ENCODE peak calls at places on chromosomes 16 and 17, in six cellular contexts. L, F, S, Y, T and A are unnamed samples.

GRCh38 chr16:49168146-49168545 is 113.5 kb downstream of the CBLN1 start:
- DNase-seq in L (no peak), F (no peak), S (no peak), Y (no peak), T (no peak), A (no peak)

GRCh38 chr17:35087731-35088646 is 24.5 kb upstream of the RFFL start:
- DNase-seq in L (peak; percentile 20), F (no peak), S (peak; percentile 78), Y (peak; percentile 44), T (peak; percentile 49), A (peak; percentile 82)

GRCh38 chr16:68229431-68230175 is 6.3 kb downstream of the ESRP2 start:
- DNase-seq in L (peak; percentile 41), F (no peak), S (peak; percentile 65), Y (peak; percentile 65), T (peak; percentile 70), A (peak; percentile 70)

GRCh38 chr16:28210979-28211505 is 723 bp downstream of the XPO6 start:
- DNase-seq in L (peak; percentile 60), F (peak; percentile 54), S (peak; percentile 84), Y (peak; percentile 72), T (no peak), A (peak; percentile 79)

GRCh38 chr16:20740007-20740883 is 1.4 kb downstream of the THUMPD1 start:
- DNase-seq in L (no peak), F (peak; percentile 4), S (no peak), Y (peak; percentile 12), T (no peak), A (peak; percentile 77)

GRCh38 chr16:2475413-2476344 is 752 bp downstream of the TBC1D24 start:
- DNase-seq in L (peak; percentile 47), F (no peak), S (no peak), Y (no peak), T (no peak), A (peak; percentile 28)

GRCh38 chr16:86296263-86296662 is 214.1 kb upstream of the FOXF1 start:
- DNase-seq in L (no peak), F (no peak), S (no peak), Y (no peak), T (no peak), A (no peak)

GRCh38 chr16:10949424-10949970 is 5.1 kb downstream of the CLEC16A start:
- DNase-seq in L (peak; percentile 36), F (peak; percentile 30), S (peak; percentile 78), Y (peak; percentile 34), T (no peak), A (peak; percentile 34)

GRCh38 chr17:71184716-71185115 is 936.1 kb upstream of the SOX9 start:
- DNase-seq in L (no peak), F (no peak), S (no peak), Y (peak; percentile 58), T (no peak), A (no peak)

GRCh38 chr16:49884033-49884707 is 28.3 kb upstream of the ZNF423 start:
- DNase-seq in L (no peak), F (no peak), S (no peak), Y (peak; percentile 3), T (no peak), A (peak; percentile 51)

GRCh38 chr16:59573528-59574271 is 839.6 kb upstream of the GOT2 start:
- DNase-seq in L (no peak), F (no peak), S (no peak), Y (peak; percentile 71), T (no peak), A (no peak)

GRCh38 chr17:41002814-41003213 is 3.1 kb upstream of the KRTAP3-2 start:
- DNase-seq in L (no peak), F (no peak), S (no peak), Y (peak; percentile 49), T (no peak), A (no peak)

GRCh38 chr17:13475574-13476223 is 126.0 kb downstream of the HS3ST3A1 start:
- DNase-seq in L (no peak), F (no peak), S (no peak), Y (no peak), T (no peak), A (peak; percentile 98)

GRCh38 chr16:77212736-77213541 is 13.7 kb downstream of the SYCE1L start:
- DNase-seq in L (peak; percentile 71), F (peak; percentile 59), S (peak; percentile 76), Y (no peak), T (no peak), A (no peak)

GRCh38 chr17:46884552-46884951 is 33.2 kb downstream of the WNT9B start:
- DNase-seq in L (no peak), F (no peak), S (no peak), Y (no peak), T (no peak), A (no peak)

GRCh38 chr17:14201087-14201486 is 35.6 kb downstream of the CDRT15 start:
- DNase-seq in L (peak; percentile 43), F (peak; percentile 47), S (no peak), Y (peak; percentile 14), T (no peak), A (peak; percentile 74)

GRCh38 chr16:86073763-86074493 is 175.0 kb downstream of the IRF8 start:
- DNase-seq in L (no peak), F (no peak), S (no peak), Y (no peak), T (no peak), A (no peak)

GRCh38 chr17:46984892-46985291 is 5.8 kb upstream of the RPRML start:
- DNase-seq in L (no peak), F (no peak), S (no peak), Y (no peak), T (no peak), A (no peak)

GRCh38 chr17:67289174-67289876 is 44.3 kb upstream of the HELZ start:
- DNase-seq in L (no peak), F (no peak), S (peak; percentile 78), Y (peak; percentile 69), T (peak; percentile 29), A (no peak)

GRCh38 chr16:30649725-30650368 is 913 bp upstream of the PRR14 start:
- DNase-seq in L (no peak), F (no peak), S (peak; percentile 70), Y (no peak), T (no peak), A (peak; percentile 76)

GRCh38 chr17:37121616-37122015 is 172.9 kb downstream of the AATF start:
- DNase-seq in L (no peak), F (no peak), S (no peak), Y (no peak), T (no peak), A (no peak)

GRCh38 chr17:47276444-47276843 is 22.8 kb downstream of the ITGB3 start:
- DNase-seq in L (no peak), F (no peak), S (no peak), Y (no peak), T (no peak), A (no peak)

GRCh38 chr16:84228321-84228838 is 11.4 kb downstream of the KCNG4 start:
- DNase-seq in L (no peak), F (no peak), S (peak; percentile 92), Y (peak; percentile 93), T (no peak), A (peak; percentile 53)